ENCODE peak calls at places on chromosomes 3 and 15, in seven cellular contexts. Q, A, W, L, U, N and V are unnamed samples.

GRCh38 chr15:50813865-50814264 is 48.4 kb upstream of the SPPL2A start:
- DNase-seq in Q (no peak), A (no peak), W (no peak), L (no peak), U (no peak), N (no peak), V (no peak)

GRCh38 chr15:38530113-38530512 is 34.5 kb downstream of the RASGRP1 start:
- DNase-seq in Q (no peak), A (no peak), W (no peak), L (no peak), U (no peak), N (no peak), V (no peak)

GRCh38 chr3:89260721-89261120 is 153.3 kb downstream of the EPHA3 start:
- DNase-seq in Q (no peak), A (no peak), W (no peak), L (no peak), U (no peak), N (no peak), V (no peak)

GRCh38 chr3:159200176-159200575 is 398.3 kb downstream of the MFSD1 start:
- DNase-seq in Q (no peak), A (no peak), W (no peak), L (no peak), U (no peak), N (no peak), V (no peak)

GRCh38 chr3:177811835-177812234 is 614.6 kb upstream of the TBL1XR1 start:
- DNase-seq in Q (no peak), A (no peak), W (no peak), L (no peak), U (no peak), N (no peak), V (no peak)

GRCh38 chr3:89250742-89251141 is 143.3 kb downstream of the EPHA3 start:
- DNase-seq in Q (no peak), A (no peak), W (no peak), L (no peak), U (no peak), N (no peak), V (no peak)

GRCh38 chr3:101072299-101072698 is 79.1 kb upstream of the ABI3BP start:
- DNase-seq in Q (no peak), A (no peak), W (no peak), L (no peak), U (no peak), N (peak; percentile 16), V (no peak)

GRCh38 chr3:69541823-69542264 is 156.0 kb upstream of the FRMD4B start:
- DNase-seq in Q (no peak), A (no peak), W (no peak), L (no peak), U (no peak), N (no peak), V (peak; percentile 17)

GRCh38 chr3:46184469-46184868 is 23.6 kb downstream of the CCR1 start:
- DNase-seq in Q (no peak), A (no peak), W (no peak), L (no peak), U (no peak), N (no peak), V (no peak)

GRCh38 chr3:167750273-167750971 is 14.9 kb downstream of the SERPINI1 start:
- DNase-seq in Q (no peak), A (no peak), W (no peak), L (no peak), U (no peak), N (no peak), V (no peak)

GRCh38 chr3:175646865-175647264 is 787.7 kb downstream of the NAALADL2 start:
- DNase-seq in Q (no peak), A (no peak), W (no peak), L (no peak), U (no peak), N (no peak), V (no peak)

GRCh38 chr3:175651716-175652115 is 792.6 kb downstream of the NAALADL2 start:
- DNase-seq in Q (no peak), A (no peak), W (no peak), L (no peak), U (no peak), N (no peak), V (no peak)

GRCh38 chr3:175648939-175649338 is 789.8 kb downstream of the NAALADL2 start:
- DNase-seq in Q (no peak), A (no peak), W (no peak), L (no peak), U (no peak), N (no peak), V (no peak)
- H3K4me3 ChIP-seq in Q (no peak overlapping the region), A (no peak overlapping the region), W (no peak overlapping the region), L (no peak overlapping the region), U (no peak overlapping the region), N (no peak overlapping the region), V (no peak overlapping the region)

DNA sequence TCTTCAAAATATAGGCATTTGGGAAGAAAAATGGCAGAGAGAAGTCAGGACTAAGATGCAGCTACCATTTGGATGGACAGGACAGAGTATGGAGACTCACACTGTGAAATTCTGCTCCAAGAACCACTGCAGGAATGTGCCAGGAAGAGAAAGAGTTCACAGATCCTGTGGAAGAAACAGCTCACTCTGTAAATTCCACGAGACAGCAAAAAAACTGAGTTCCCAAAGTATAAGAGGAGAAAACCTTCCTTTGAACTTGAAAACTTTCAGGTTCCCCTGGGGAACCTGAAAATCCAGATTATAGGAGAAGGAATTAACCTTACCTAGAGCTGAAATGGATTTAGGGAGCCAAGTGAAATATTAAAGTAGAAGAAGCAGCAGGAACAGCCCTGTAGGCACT is 137.1 kb downstream of the PLCH1 start:
- DNase-seq in Q (no peak), A (no peak), W (no peak), L (no peak), U (no peak), N (no peak), V (no peak)
- TF ChIP-seq POLR2A in Q (no peak), A (no peak), W (no peak), L (no peak), U (no peak), N (no peak), V (no peak)

GRCh38 chr15:89155656-89156055 is 65.7 kb downstream of the RLBP1 start:
- DNase-seq in Q (no peak), A (no peak), W (no peak), L (no peak), U (no peak), N (no peak), V (no peak)

GRCh38 chr15:89149501-89150101 is 61.3 kb downstream of the ABHD2 start:
- DNase-seq in Q (no peak), A (no peak), W (no peak), L (no peak), U (no peak), N (no peak), V (no peak)

GRCh38 chr15:89150762-89151305 is 62.6 kb downstream of the ABHD2 start:
- DNase-seq in Q (no peak), A (peak; percentile 50), W (no peak), L (peak; percentile 41), U (no peak), N (no peak), V (no peak)

GRCh38 chr15:89148126-89148525 is 59.9 kb downstream of the ABHD2 start:
- DNase-seq in Q (no peak), A (no peak), W (no peak), L (no peak), U (no peak), N (no peak), V (no peak)

DNA sequence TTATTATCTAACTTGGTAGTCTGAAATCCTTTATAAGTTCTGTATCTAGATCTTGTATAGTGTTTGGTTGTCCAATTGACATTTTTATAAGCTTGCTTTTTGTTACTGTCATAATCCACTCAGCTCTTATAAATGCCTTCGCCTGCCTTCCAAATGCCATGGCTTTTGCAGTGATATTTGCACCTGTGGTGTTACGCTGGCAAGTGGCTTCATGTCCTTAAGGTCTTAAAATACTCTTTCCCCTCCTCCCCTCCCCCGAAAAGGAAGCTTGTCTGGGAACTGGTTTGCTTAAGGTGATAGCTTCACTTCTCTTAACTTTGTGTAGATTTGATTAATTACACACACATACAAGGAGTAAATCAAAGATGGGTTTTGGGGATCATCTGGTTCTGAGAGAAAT is 62.0 kb downstream of the ABHD2 start:
- DNase-seq in Q (no peak), A (no peak), W (no peak), L (no peak), U (no peak), N (no peak), V (no peak)
- H3K4me1 ChIP-seq in Q (peaks cover 2% of the 10 kb centered on the region), A (peaks cover 23% of the 10 kb centered on the region), W (no peaks in the 10 kb centered on the region), L (peaks cover 23% of the 10 kb centered on the region), U (no peaks in the 10 kb centered on the region), N (peaks cover 7% of the 10 kb centered on the region), V (no peaks in the 10 kb centered on the region)

DNA sequence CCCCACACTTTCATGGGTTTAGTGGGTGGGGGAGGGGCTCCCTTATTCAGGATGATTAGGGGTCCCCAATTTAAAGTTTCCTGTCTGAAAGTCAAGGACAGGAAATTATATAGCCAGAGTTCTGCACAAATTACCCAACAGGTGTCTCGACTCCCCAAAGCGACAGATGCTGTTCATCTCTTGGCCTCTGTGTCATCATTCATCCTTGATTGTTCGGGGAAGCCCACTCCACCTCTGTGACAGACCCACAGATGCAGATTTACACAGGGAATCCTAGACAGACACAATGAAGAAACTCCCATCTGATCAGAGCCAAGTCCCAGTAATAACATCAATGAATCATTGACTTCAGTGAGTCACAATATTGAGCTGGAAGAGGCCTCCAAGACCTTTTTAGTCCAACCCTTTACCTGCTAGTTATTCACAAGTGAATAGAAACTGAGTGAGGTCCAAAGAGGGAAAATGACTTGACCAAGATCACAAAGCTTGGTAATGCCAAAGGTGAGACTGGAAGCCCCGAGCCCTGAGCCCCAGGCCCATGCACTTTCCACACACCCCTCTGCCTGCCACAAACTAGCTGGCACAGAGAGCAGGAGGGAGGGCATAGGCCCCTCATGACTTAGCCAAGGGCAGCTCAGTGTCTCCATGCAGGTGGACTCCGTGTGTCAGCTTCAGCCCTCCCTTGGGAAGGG is 7.9 kb upstream of the SRP14 start:
- DNase-seq in Q (no peak), A (no peak), W (no peak), L (no peak), U (no peak), N (peak; percentile 30), V (no peak)
- H3K4me3 ChIP-seq in Q (no peak overlapping the region), A (no peak overlapping the region), W (no peak overlapping the region), L (no peak overlapping the region), U (no peak overlapping the region), N (no peak overlapping the region), V (no peak overlapping the region)

DNA sequence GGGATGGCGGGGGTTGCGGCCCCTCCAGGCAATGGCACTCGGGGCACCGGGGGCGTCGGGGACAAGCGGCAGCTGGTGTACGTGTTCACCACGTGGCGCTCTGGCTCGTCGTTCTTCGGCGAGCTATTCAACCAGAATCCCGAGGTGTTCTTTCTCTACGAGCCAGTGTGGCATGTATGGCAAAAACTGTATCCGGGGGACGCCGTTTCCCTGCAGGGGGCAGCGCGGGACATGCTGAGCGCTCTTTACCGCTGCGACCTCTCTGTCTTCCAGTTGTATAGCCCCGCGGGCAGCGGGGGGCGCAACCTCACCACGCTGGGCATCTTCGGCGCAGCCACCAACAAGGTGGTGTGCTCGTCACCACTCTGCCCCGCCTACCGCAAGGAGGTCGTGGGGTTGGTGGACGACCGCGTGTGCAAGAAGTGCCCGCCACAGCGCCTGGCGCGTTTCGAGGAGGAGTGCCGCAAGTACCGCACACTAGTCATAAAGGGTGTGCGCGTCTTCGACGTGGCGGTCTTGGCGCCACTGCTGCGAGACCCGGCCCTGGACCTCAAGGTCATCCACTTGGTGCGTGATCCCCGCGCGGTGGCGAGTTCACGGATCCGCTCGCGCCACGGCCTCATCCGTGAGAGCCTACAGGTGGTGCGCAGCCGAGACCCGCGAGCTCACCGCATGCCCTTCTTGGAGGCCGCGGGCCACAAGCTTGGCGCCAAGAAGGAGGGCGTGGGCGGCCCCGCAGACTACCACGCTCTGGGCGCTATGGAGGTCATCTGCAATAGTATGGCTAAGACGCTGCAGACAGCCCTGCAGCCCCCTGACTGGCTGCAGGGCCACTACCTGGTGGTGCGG is 1.9 kb downstream of the CHST2 start:
- DNase-seq in Q (peak; percentile 19), A (no peak), W (peak; percentile 50), L (peak; percentile 16), U (peak; percentile 46), N (peak; percentile 9), V (peak; percentile 62)
- TF ChIP-seq POLR2A in Q (no peak), A (no peak), W (no peak), L (no peak), U (no peak), N (no peak), V (no peak)

GRCh38 chr3:185711255-185711870 is 113.5 kb downstream of the IGF2BP2 start:
- DNase-seq in Q (no peak), A (no peak), W (no peak), L (no peak), U (no peak), N (no peak), V (no peak)
- H3K4me1 ChIP-seq in Q (no peaks in the 10 kb centered on the region), A (peaks cover 77% of the 10 kb centered on the region), W (peaks cover 4% of the 10 kb centered on the region), L (no peaks in the 10 kb centered on the region), U (no peaks in the 10 kb centered on the region), N (peaks cover 10% of the 10 kb centered on the region), V (no peaks in the 10 kb centered on the region)